ENCODE peak calls at places on chromosomes 11 and 22, in four cellular contexts. One of them, this sample, is unnamed.

GRCh38 chr22:46649176-46650077 is 29.2 kb downstream of the GRAMD4 start:
- DNase-seq in mammary epithelial cell: no peak
- DNase-seq in neural progenitor cell: no peak
- DNase-seq in astrocyte: no peak
- DNase-seq in this sample: peak

GRCh38 chr11:64150051-64150450 is 15.9 kb downstream of the MACROD1 start:
- DNase-seq in mammary epithelial cell: no peak
- DNase-seq in neural progenitor cell: no peak
- DNase-seq in astrocyte: no peak
- DNase-seq in this sample: no peak

GRCh38 chr11:19073454-19074415 is 13.2 kb upstream of the MRGPRX2 start:
- DNase-seq in mammary epithelial cell: no peak
- DNase-seq in neural progenitor cell: no peak
- DNase-seq in astrocyte: no peak
- DNase-seq in this sample: no peak

GRCh38 chr11:107651672-107652071 is 60.2 kb downstream of the SLN start:
- DNase-seq in mammary epithelial cell: no peak
- DNase-seq in neural progenitor cell: peak
- DNase-seq in astrocyte: peak
- DNase-seq in this sample: no peak

GRCh38 chr11:40328890-40329617 is 1130.4 kb downstream of the LRRC4C start:
- DNase-seq in mammary epithelial cell: peak
- DNase-seq in neural progenitor cell: no peak
- DNase-seq in astrocyte: peak
- DNase-seq in this sample: peak

GRCh38 chr11:75465701-75466531 is 32.9 kb upstream of the KLHL35 start:
- DNase-seq in mammary epithelial cell: no peak
- DNase-seq in neural progenitor cell: peak
- DNase-seq in astrocyte: peak
- DNase-seq in this sample: no peak

GRCh38 chr11:60912851-60913550 is 957 bp upstream of the TMEM109 start:
- DNase-seq in mammary epithelial cell: no peak
- DNase-seq in neural progenitor cell: peak
- DNase-seq in astrocyte: no peak
- DNase-seq in this sample: no peak

GRCh38 chr22:32328306-32329201 is 29.1 kb upstream of the RFPL3 start:
- DNase-seq in mammary epithelial cell: no peak
- DNase-seq in neural progenitor cell: no peak
- DNase-seq in astrocyte: no peak
- DNase-seq in this sample: no peak

GRCh38 chr11:30433831-30434230 is 110.9 kb downstream of the ARL14EP start:
- DNase-seq in mammary epithelial cell: no peak
- DNase-seq in neural progenitor cell: no peak
- DNase-seq in astrocyte: no peak
- DNase-seq in this sample: no peak

GRCh38 chr11:14359573-14360031 is 619 bp upstream of the RRAS2 start:
- DNase-seq in mammary epithelial cell: no peak
- DNase-seq in neural progenitor cell: no peak
- DNase-seq in astrocyte: no peak
- DNase-seq in this sample: no peak

GRCh38 chr22:40855104-40855959 is 1.1 kb downstream of the ST13 start:
- DNase-seq in mammary epithelial cell: peak
- DNase-seq in neural progenitor cell: peak
- DNase-seq in astrocyte: no peak
- DNase-seq in this sample: peak

DNA sequence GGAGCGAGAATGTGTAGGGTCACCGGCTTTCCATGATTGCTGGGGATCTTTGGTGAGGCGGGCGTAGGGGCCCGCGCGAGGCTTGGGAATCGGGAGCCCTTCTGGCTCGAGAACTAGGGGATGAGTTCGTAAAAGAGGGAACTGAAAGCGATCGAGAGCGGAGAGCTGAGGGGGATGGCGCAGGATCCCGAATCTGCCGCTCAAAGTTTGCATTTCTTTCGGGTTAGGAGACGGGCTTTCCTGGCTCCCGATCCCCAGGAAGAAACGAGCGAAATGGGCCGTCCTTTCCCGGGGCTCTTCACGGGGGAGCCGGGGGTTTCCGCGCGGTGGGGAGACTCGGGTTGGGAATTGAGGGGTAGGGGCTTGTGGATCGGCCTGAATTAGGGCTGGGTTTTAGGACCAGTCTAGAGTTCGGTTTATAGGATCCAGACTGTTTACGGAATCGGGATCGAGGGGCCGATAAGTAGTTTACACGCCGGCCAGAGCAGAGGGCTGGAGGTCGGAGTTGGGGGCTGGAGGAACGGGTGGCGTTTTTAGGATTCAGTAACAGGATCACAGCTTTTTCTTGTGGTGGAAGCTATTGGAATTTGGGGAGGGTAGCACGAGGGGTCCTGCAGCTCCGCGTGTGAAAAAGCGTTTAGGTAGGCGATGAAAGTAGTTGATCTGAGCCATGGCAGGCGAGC is 1.3 kb downstream of the PKNOX2 start:
- DNase-seq in mammary epithelial cell: no peak
- DNase-seq in neural progenitor cell: peak
- DNase-seq in astrocyte: no peak
- DNase-seq in this sample: peak
- H3K4me3 ChIP-seq in mammary epithelial cell: peak
- H3K4me3 ChIP-seq in neural progenitor cell: peak
- H3K4me3 ChIP-seq in astrocyte: peak
- H3K4me3 ChIP-seq in this sample: peak

DNA sequence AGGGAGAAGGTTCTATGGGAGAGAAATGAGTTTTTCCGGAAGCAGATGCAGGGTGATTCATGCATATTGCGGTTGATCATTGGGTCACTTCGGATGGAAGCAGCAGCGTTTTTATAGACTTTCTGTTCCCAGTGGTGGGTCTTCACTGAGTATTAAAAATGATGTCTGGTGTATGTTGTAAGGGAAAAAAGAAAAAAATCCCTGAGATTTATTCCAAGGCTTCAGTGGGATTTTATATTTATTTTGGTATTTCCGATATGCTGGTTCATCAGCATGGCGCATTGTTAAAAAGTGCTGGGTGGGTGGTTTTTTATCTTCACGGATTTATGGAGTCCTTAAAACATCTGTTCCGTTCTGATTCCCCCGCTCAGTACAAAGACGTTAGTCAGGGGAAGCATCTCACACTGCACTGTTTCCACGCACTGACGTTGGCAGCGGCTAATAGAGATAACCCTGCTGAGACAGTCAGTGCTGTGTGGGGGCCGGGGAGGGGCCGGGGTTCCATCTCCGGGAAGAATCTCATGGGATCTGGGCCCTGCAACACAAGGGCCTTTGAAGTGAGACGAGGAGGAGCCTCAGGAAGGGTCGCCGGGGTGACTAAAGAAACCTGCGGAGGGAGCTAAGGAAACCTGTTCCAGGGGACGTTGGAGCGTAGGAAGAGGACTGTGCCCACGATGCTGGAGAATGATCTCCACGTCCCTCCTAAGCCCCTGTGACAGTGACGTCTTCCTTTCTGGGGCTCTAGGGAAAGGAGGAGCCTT is 390.0 kb downstream of the NTM start:
- DNase-seq in mammary epithelial cell: no peak
- DNase-seq in neural progenitor cell: peak
- DNase-seq in astrocyte: peak
- DNase-seq in this sample: peak
- TF ChIP-seq CTCF in mammary epithelial cell: no peak
- TF ChIP-seq CTCF in neural progenitor cell: peak
- TF ChIP-seq CTCF in astrocyte: no peak
- TF ChIP-seq CTCF in this sample: peak

GRCh38 chr22:49724893-49725489 is 102.7 kb downstream of the BRD1 start:
- DNase-seq in mammary epithelial cell: peak
- DNase-seq in neural progenitor cell: peak
- DNase-seq in astrocyte: peak
- DNase-seq in this sample: peak
- TF ChIP-seq EZH2 in mammary epithelial cell: no peak
- TF ChIP-seq EZH2 in neural progenitor cell: peak
- TF ChIP-seq EZH2 in astrocyte: peak
- TF ChIP-seq EZH2 in this sample: no peak

GRCh38 chr11:12287374-12288211 is 89.8 kb upstream of the PARVA start:
- DNase-seq in mammary epithelial cell: peak
- DNase-seq in neural progenitor cell: peak
- DNase-seq in astrocyte: peak
- DNase-seq in this sample: peak
- H3K4me3 ChIP-seq in mammary epithelial cell: no peak
- H3K4me3 ChIP-seq in neural progenitor cell: no peak
- H3K4me3 ChIP-seq in astrocyte: peak
- H3K4me3 ChIP-seq in this sample: peak

DNA sequence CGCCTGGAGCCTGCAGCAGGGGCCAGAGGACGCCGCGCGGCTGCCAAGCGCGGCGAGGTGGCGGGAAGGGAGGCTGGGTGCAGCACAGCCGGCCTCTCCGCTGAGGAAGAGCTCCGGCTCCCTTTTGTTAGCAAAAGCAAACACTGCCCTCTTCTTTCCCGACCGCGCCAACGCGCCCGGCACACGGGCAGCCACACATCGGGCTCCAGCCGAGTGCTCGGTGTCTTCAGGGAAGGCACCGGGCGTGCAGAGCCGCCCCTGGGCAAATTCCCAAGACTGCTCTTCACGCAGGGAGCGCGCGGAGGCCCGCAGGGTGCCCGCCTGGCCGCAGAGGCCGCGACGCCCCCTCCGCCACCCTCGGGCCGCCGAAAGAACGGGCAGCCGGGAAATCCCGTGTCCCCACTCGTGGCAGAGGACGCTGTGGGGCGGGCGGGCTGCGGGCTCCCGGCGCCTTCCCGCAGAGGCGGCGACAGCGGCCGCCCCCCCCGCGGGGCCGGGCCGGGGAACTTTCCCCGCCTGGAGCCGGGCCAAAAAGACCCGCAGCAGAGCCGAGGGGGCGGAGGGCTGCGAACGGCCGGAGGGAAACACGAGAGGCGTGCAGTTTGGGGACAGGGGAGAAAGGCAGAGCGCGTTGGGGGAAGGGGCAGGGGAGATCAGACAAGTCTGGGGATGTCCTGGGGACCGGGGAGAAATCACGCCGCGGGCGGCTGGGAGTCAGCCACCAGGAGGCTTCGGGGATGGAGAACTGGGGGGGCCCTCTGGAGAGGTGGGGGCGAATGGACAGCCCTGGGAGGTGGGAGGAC is 931 bp downstream of the CADM1 start:
- DNase-seq in mammary epithelial cell: peak
- DNase-seq in neural progenitor cell: peak
- DNase-seq in astrocyte: peak
- DNase-seq in this sample: peak
- TF ChIP-seq CTCF in mammary epithelial cell: peak
- TF ChIP-seq CTCF in neural progenitor cell: no peak
- TF ChIP-seq CTCF in astrocyte: no peak
- TF ChIP-seq CTCF in this sample: peak

GRCh38 chr11:124716596-124716995 is 23.1 kb upstream of the NRGN start:
- DNase-seq in mammary epithelial cell: peak
- DNase-seq in neural progenitor cell: no peak
- DNase-seq in astrocyte: peak
- DNase-seq in this sample: peak

GRCh38 chr11:124719534-124719933 is 20.2 kb upstream of the NRGN start:
- DNase-seq in mammary epithelial cell: no peak
- DNase-seq in neural progenitor cell: no peak
- DNase-seq in astrocyte: no peak
- DNase-seq in this sample: no peak

GRCh38 chr11:124717421-124717785 is 22.3 kb upstream of the NRGN start:
- DNase-seq in mammary epithelial cell: peak
- DNase-seq in neural progenitor cell: no peak
- DNase-seq in astrocyte: no peak
- DNase-seq in this sample: no peak

GRCh38 chr11:124718801-124719200 is 20.9 kb upstream of the NRGN start:
- DNase-seq in mammary epithelial cell: no peak
- DNase-seq in neural progenitor cell: no peak
- DNase-seq in astrocyte: no peak
- DNase-seq in this sample: no peak

GRCh38 chr11:124717786-124718634 is 21.7 kb upstream of the NRGN start:
- DNase-seq in mammary epithelial cell: peak
- DNase-seq in neural progenitor cell: peak
- DNase-seq in astrocyte: peak
- DNase-seq in this sample: peak
- TF ChIP-seq EZH2 in mammary epithelial cell: no peak
- TF ChIP-seq EZH2 in neural progenitor cell: no peak
- TF ChIP-seq EZH2 in astrocyte: no peak
- TF ChIP-seq EZH2 in this sample: no peak

GRCh38 chr11:207213-208176 is at the start of the genes BET1L and RIC8A:
- DNase-seq in mammary epithelial cell: peak
- DNase-seq in neural progenitor cell: peak
- DNase-seq in astrocyte: peak
- DNase-seq in this sample: peak
- H3K4me3 ChIP-seq in mammary epithelial cell: peak
- H3K4me3 ChIP-seq in neural progenitor cell: peak
- H3K4me3 ChIP-seq in astrocyte: peak
- H3K4me3 ChIP-seq in this sample: peak

This sample was measured in fibroblast of lung.